ENCODE peak calls at places on chromosomes 12 and 14, in ten cellular contexts. One of them, this sample, is unnamed.
A peak's percentile ranks its signal among the peaks of the same experiment; 100 is the strongest.

GRCh38 chr12:20716037-20716436 is 20.9 kb downstream of the SLCO1C1 start:
- DNase-seq in OCI-LY7: peak; percentile 16
- DNase-seq in choroid plexus epithelial cell: no peak
- DNase-seq in heart left ventricle: no peak
- DNase-seq in A549: no peak
- DNase-seq in adrenal gland: no peak
- DNase-seq in astrocyte: no peak
- DNase-seq in GM23338: peak; percentile 80
- DNase-seq in body of pancreas: no peak
- DNase-seq in PC-3: peak; percentile 31
- DNase-seq in this sample: no peak

GRCh38 chr12:94091624-94092023 is 56.8 kb upstream of the PLXNC1 start:
- DNase-seq in A549: no peak
- DNase-seq in OCI-LY7: no peak
- DNase-seq in PC-3: no peak
- DNase-seq in heart left ventricle: no peak
- DNase-seq in choroid plexus epithelial cell: no peak
- DNase-seq in astrocyte: no peak
- DNase-seq in adrenal gland: no peak
- DNase-seq in body of pancreas: no peak
- DNase-seq in GM23338: no peak
- DNase-seq in this sample: no peak

GRCh38 chr12:125533434-125534029 is 468.3 kb downstream of the AACS start:
- DNase-seq in adrenal gland: peak; percentile 24
- DNase-seq in GM23338: peak; percentile 90
- DNase-seq in choroid plexus epithelial cell: no peak
- DNase-seq in A549: peak; percentile 31
- DNase-seq in PC-3: peak; percentile 51
- DNase-seq in body of pancreas: peak; percentile 63
- DNase-seq in OCI-LY7: peak; percentile 56
- DNase-seq in heart left ventricle: no peak
- DNase-seq in astrocyte: no peak
- DNase-seq in this sample: no peak

GRCh38 chr14:69685716-69686115 is 74.3 kb downstream of the SUSD6 start:
- DNase-seq in astrocyte: peak; percentile 66
- DNase-seq in body of pancreas: peak; percentile 90
- DNase-seq in PC-3: peak; percentile 38
- DNase-seq in heart left ventricle: peak; percentile 64
- DNase-seq in A549: no peak
- DNase-seq in choroid plexus epithelial cell: peak; percentile 88
- DNase-seq in OCI-LY7: no peak
- DNase-seq in adrenal gland: peak; percentile 72
- DNase-seq in GM23338: no peak
- DNase-seq in this sample: no peak

GRCh38 chr14:72173038-72173720 is 240.9 kb downstream of the RGS6 start:
- DNase-seq in adrenal gland: no peak
- DNase-seq in OCI-LY7: no peak
- DNase-seq in heart left ventricle: no peak
- DNase-seq in astrocyte: no peak
- DNase-seq in choroid plexus epithelial cell: no peak
- DNase-seq in GM23338: no peak
- DNase-seq in body of pancreas: no peak
- DNase-seq in A549: no peak
- DNase-seq in PC-3: no peak
- DNase-seq in this sample: no peak

GRCh38 chr14:23071244-23071974 is 14.1 kb upstream of the CDH24 start:
- DNase-seq in astrocyte: peak; percentile 93
- DNase-seq in heart left ventricle: peak; percentile 91
- DNase-seq in A549: peak; percentile 96
- DNase-seq in body of pancreas: peak; percentile 88
- DNase-seq in OCI-LY7: peak; percentile 82
- DNase-seq in choroid plexus epithelial cell: peak; percentile 98
- DNase-seq in PC-3: peak; percentile 84
- DNase-seq in GM23338: peak; percentile 95
- DNase-seq in adrenal gland: peak; percentile 84
- DNase-seq in this sample: peak; percentile 65

GRCh38 chr12:79555006-79555925 is 135.5 kb downstream of the PAWR start:
- DNase-seq in body of pancreas: no peak
- DNase-seq in adrenal gland: no peak
- DNase-seq in choroid plexus epithelial cell: peak; percentile 88
- DNase-seq in GM23338: peak; percentile 44
- DNase-seq in A549: no peak
- DNase-seq in astrocyte: peak; percentile 40
- DNase-seq in OCI-LY7: peak; percentile 31
- DNase-seq in heart left ventricle: no peak
- DNase-seq in PC-3: peak; percentile 77
- DNase-seq in this sample: no peak

GRCh38 chr12:5884285-5884684 is 60.8 kb downstream of the ANO2 start:
- DNase-seq in PC-3: no peak
- DNase-seq in astrocyte: no peak
- DNase-seq in heart left ventricle: no peak
- DNase-seq in choroid plexus epithelial cell: no peak
- DNase-seq in GM23338: no peak
- DNase-seq in body of pancreas: no peak
- DNase-seq in adrenal gland: no peak
- DNase-seq in A549: no peak
- DNase-seq in OCI-LY7: no peak
- DNase-seq in this sample: no peak

GRCh38 chr12:54056110-54056509 is 2.5 kb downstream of the HOXC4 start:
- DNase-seq in choroid plexus epithelial cell: no peak
- DNase-seq in heart left ventricle: no peak
- DNase-seq in GM23338: no peak
- DNase-seq in PC-3: no peak
- DNase-seq in adrenal gland: no peak
- DNase-seq in OCI-LY7: no peak
- DNase-seq in A549: no peak
- DNase-seq in astrocyte: no peak
- DNase-seq in body of pancreas: no peak
- DNase-seq in this sample: no peak

GRCh38 chr12:54053625-54054441 is at the start of gene HOXC4:
- DNase-seq in heart left ventricle: no peak
- DNase-seq in choroid plexus epithelial cell: no peak
- DNase-seq in adrenal gland: peak; percentile 53
- DNase-seq in body of pancreas: peak; percentile 33
- DNase-seq in PC-3: no peak
- DNase-seq in astrocyte: peak; percentile 10
- DNase-seq in OCI-LY7: peak; percentile 87
- DNase-seq in A549: peak; percentile 82
- DNase-seq in GM23338: no peak
- DNase-seq in this sample: no peak

GRCh38 chr12:54055522-54055921 is 1.9 kb downstream of the HOXC4 start:
- DNase-seq in A549: no peak
- DNase-seq in adrenal gland: no peak
- DNase-seq in GM23338: no peak
- DNase-seq in OCI-LY7: no peak
- DNase-seq in body of pancreas: no peak
- DNase-seq in astrocyte: no peak
- DNase-seq in PC-3: no peak
- DNase-seq in choroid plexus epithelial cell: no peak
- DNase-seq in heart left ventricle: no peak
- DNase-seq in this sample: no peak

GRCh38 chr12:54052745-54053624 is 650 bp upstream of the HOXC4 start:
- DNase-seq in choroid plexus epithelial cell: no peak
- DNase-seq in body of pancreas: no peak
- DNase-seq in PC-3: no peak
- DNase-seq in heart left ventricle: no peak
- DNase-seq in GM23338: no peak
- DNase-seq in astrocyte: no peak
- DNase-seq in OCI-LY7: peak; percentile 90
- DNase-seq in adrenal gland: no peak
- DNase-seq in A549: peak; percentile 43
- DNase-seq in this sample: no peak

DNA sequence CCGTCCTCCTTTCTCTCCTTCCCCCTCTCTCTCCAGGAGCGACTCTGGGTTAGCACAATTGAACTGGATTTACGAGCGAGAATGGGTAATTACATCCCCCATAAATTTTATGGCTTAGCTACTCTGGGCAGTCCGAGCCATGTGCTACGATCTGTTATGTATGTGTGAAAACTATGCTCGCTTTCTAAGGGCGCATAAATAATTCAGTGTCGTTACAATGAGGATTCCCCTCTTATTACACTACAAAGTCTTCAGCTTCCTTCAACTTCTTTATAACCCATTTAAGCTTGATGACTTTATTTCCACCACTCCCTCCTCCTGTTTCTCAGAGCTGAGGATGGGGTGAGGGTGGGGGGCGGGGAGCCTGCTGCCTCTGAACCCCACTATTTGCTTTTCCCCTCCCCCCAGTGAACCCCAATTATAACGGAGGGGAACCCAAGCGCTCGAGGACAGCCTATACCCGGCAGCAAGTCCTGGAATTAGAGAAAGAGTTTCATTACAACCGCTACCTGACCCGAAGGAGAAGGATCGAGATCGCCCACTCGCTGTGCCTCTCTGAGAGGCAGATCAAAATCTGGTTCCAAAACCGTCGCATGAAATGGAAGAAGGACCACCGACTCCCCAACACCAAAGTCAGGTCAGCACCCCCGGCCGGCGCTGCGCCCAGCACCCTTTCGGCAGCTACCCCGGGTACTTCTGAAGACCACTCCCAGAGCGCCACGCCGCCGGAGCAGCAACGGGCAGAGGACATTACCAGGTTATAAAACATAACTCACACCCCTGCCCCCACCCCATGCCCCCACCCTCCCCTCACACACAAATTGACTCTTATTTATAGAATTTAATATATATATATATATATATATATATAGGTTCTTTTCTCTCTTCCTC is 1.1 kb downstream of the HOXC4 start:
- DNase-seq in astrocyte: no peak
- DNase-seq in choroid plexus epithelial cell: no peak
- DNase-seq in heart left ventricle: no peak
- DNase-seq in adrenal gland: no peak
- DNase-seq in A549: no peak
- DNase-seq in OCI-LY7: peak; percentile 23
- DNase-seq in PC-3: no peak
- DNase-seq in body of pancreas: no peak
- DNase-seq in GM23338: no peak
- DNase-seq in this sample: no peak
- H3K4me3 ChIP-seq in astrocyte: peak overlapping the region; percentile 5
- H3K4me3 ChIP-seq in choroid plexus epithelial cell: no peak overlapping the region
- H3K4me3 ChIP-seq in heart left ventricle: no peak overlapping the region
- H3K4me3 ChIP-seq in adrenal gland: no peak overlapping the region
- H3K4me3 ChIP-seq in A549: peak overlapping the region; percentile 67
- H3K4me3 ChIP-seq in OCI-LY7: peak overlapping the region; percentile 85
- H3K4me3 ChIP-seq in PC-3: no peak overlapping the region
- H3K4me3 ChIP-seq in body of pancreas: no peak overlapping the region
- H3K4me3 ChIP-seq in GM23338: peak overlapping the region; percentile 53
- H3K4me3 ChIP-seq in this sample: peak overlapping the region; percentile 53

GRCh38 chr12:121799175-121799841 is 4.5 kb upstream of the SETD1B start:
- DNase-seq in heart left ventricle: peak; percentile 90
- DNase-seq in A549: peak; percentile 76
- DNase-seq in body of pancreas: peak; percentile 75
- DNase-seq in GM23338: peak; percentile 61
- DNase-seq in adrenal gland: peak; percentile 89
- DNase-seq in choroid plexus epithelial cell: peak; percentile 91
- DNase-seq in OCI-LY7: peak; percentile 71
- DNase-seq in astrocyte: peak; percentile 86
- DNase-seq in PC-3: peak; percentile 84
- DNase-seq in this sample: peak; percentile 56
- TF ChIP-seq CTCF in heart left ventricle: no peak
- TF ChIP-seq CTCF in A549: no peak
- TF ChIP-seq CTCF in body of pancreas: no peak
- TF ChIP-seq CTCF in GM23338: no peak
- TF ChIP-seq CTCF in adrenal gland: no peak
- TF ChIP-seq CTCF in choroid plexus epithelial cell: no peak
- TF ChIP-seq CTCF in OCI-LY7: no peak
- TF ChIP-seq CTCF in astrocyte: no peak
- TF ChIP-seq CTCF in PC-3: no peak
- TF ChIP-seq CTCF in this sample: no peak

GRCh38 chr12:56897844-56898341 is 36.3 kb downstream of the SDR9C7 start:
- DNase-seq in adrenal gland: no peak
- DNase-seq in PC-3: peak; percentile 39
- DNase-seq in heart left ventricle: no peak
- DNase-seq in choroid plexus epithelial cell: no peak
- DNase-seq in OCI-LY7: no peak
- DNase-seq in body of pancreas: no peak
- DNase-seq in A549: no peak
- DNase-seq in GM23338: no peak
- DNase-seq in astrocyte: no peak
- DNase-seq in this sample: no peak

GRCh38 chr12:56896082-56896481 is 38.1 kb downstream of the SDR9C7 start:
- DNase-seq in astrocyte: no peak
- DNase-seq in GM23338: no peak
- DNase-seq in choroid plexus epithelial cell: no peak
- DNase-seq in heart left ventricle: no peak
- DNase-seq in OCI-LY7: no peak
- DNase-seq in adrenal gland: no peak
- DNase-seq in PC-3: no peak
- DNase-seq in A549: no peak
- DNase-seq in body of pancreas: no peak
- DNase-seq in this sample: no peak

GRCh38 chr12:56900583-56900982 is 33.6 kb downstream of the SDR9C7 start:
- DNase-seq in adrenal gland: no peak
- DNase-seq in heart left ventricle: no peak
- DNase-seq in astrocyte: no peak
- DNase-seq in choroid plexus epithelial cell: no peak
- DNase-seq in body of pancreas: no peak
- DNase-seq in PC-3: peak; percentile 98
- DNase-seq in GM23338: no peak
- DNase-seq in OCI-LY7: no peak
- DNase-seq in A549: peak; percentile 66
- DNase-seq in this sample: no peak

GRCh38 chr12:56894698-56895368 is 39.4 kb downstream of the SDR9C7 start:
- DNase-seq in GM23338: no peak
- DNase-seq in astrocyte: no peak
- DNase-seq in OCI-LY7: no peak
- DNase-seq in A549: no peak
- DNase-seq in heart left ventricle: no peak
- DNase-seq in adrenal gland: no peak
- DNase-seq in body of pancreas: no peak
- DNase-seq in PC-3: peak; percentile 34
- DNase-seq in choroid plexus epithelial cell: no peak
- DNase-seq in this sample: no peak

DNA sequence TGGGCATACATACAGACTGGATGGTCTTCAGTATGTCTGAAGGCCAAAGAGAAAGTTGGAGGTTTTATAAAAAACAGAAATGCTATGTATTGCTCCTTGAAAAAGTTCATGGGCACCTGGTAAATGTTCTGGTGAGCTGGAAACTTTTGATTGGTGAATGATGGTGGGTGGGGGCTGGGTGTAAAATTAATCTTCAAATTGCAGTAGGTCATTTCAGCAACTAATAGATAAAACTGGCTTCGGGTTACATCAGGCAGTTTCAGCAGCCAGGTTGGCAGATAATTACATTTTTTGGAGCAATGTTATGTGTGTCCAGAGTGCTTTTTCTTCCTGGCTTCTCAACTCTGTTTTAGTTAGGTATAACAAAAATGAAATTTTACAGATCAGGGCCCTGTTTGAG is 35.3 kb downstream of the SDR9C7 start:
- DNase-seq in adrenal gland: no peak
- DNase-seq in OCI-LY7: no peak
- DNase-seq in heart left ventricle: no peak
- DNase-seq in astrocyte: no peak
- DNase-seq in body of pancreas: no peak
- DNase-seq in GM23338: no peak
- DNase-seq in PC-3: peak; percentile 4
- DNase-seq in choroid plexus epithelial cell: no peak
- DNase-seq in A549: no peak
- DNase-seq in this sample: no peak
- H3K4me3 ChIP-seq in adrenal gland: no peak overlapping the region
- H3K4me3 ChIP-seq in OCI-LY7: no peak overlapping the region
- H3K4me3 ChIP-seq in heart left ventricle: no peak overlapping the region
- H3K4me3 ChIP-seq in astrocyte: no peak overlapping the region
- H3K4me3 ChIP-seq in body of pancreas: no peak overlapping the region
- H3K4me3 ChIP-seq in GM23338: no peak overlapping the region
- H3K4me3 ChIP-seq in PC-3: no peak overlapping the region
- H3K4me3 ChIP-seq in choroid plexus epithelial cell: no peak overlapping the region
- H3K4me3 ChIP-seq in A549: no peak overlapping the region
- H3K4me3 ChIP-seq in this sample: no peak overlapping the region

DNA sequence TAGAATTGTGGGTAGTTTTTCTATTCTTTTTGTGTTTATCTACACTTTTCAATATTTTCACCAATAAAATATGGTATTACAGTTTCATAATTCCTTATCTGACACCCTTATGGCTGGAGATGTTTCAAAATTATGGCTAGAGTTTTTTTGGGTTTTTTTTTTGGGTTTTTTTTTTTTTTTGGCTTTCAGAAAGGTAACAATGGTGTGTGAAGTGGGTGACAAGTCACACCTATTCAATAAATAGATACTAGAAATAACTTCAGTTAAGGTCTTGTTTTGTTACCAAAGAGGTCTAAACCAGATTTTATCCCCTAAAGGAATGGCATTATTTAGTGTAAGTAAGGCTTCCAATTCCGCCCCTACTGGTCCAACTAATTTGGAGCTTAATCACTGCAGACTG is 19.5 kb downstream of the SPPL3 start:
- DNase-seq in body of pancreas: no peak
- DNase-seq in A549: no peak
- DNase-seq in GM23338: no peak
- DNase-seq in heart left ventricle: no peak
- DNase-seq in choroid plexus epithelial cell: no peak
- DNase-seq in astrocyte: no peak
- DNase-seq in PC-3: no peak
- DNase-seq in OCI-LY7: no peak
- DNase-seq in adrenal gland: no peak
- DNase-seq in this sample: no peak
- TF ChIP-seq CTCF in body of pancreas: no peak
- TF ChIP-seq CTCF in A549: no peak
- TF ChIP-seq CTCF in GM23338: no peak
- TF ChIP-seq CTCF in heart left ventricle: no peak
- TF ChIP-seq CTCF in choroid plexus epithelial cell: no peak
- TF ChIP-seq CTCF in astrocyte: no peak
- TF ChIP-seq CTCF in PC-3: no peak
- TF ChIP-seq CTCF in OCI-LY7: no peak
- TF ChIP-seq CTCF in adrenal gland: no peak
- TF ChIP-seq CTCF in this sample: no peak